ENCODE peak calls at places on chromosomes 7 and 10, in eight cellular contexts. C is GM06990, A is stomach, L is ovary, B is BJ, R is pancreas, U is uterus, K is HepG2. I is an unnamed sample.

GRCh38 chr7:116351966-116352365 is 141.6 kb downstream of the TES start:
- DNase-seq in K (no peak), R (no peak), A (no peak), L (no peak), C (no peak), B (no peak), U (no peak), I (no peak)

GRCh38 chr10:84574101-84574500 is 245.7 kb downstream of the CCSER2 start:
- DNase-seq in U (no peak), L (no peak), C (no peak), K (no peak), A (no peak), B (no peak), R (no peak), I (no peak)

GRCh38 chr10:119335671-119336353 is 128.4 kb downstream of the GRK5 start:
- DNase-seq in K (no peak), B (no peak), R (no peak), U (no peak), L (no peak), C (no peak), A (no peak), I (no peak)

GRCh38 chr7:130673066-130673465 is 4.5 kb upstream of the COPG2 start:
- DNase-seq in R (no peak), K (no peak), B (no peak), L (no peak), A (no peak), C (no peak), U (no peak), I (no peak)

GRCh38 chr7:114653391-114654088 is 238.9 kb downstream of the FOXP2 start:
- DNase-seq in U (no peak), L (no peak), A (no peak), R (no peak), B (no peak), C (no peak), K (no peak), I (no peak)

GRCh38 chr10:25048463-25048862 is 32.1 kb downstream of the THNSL1 start:
- DNase-seq in L (no peak), C (no peak), R (no peak), B (no peak), U (no peak), A (no peak), K (no peak), I (no peak)

GRCh38 chr10:93098816-93099215 is 25.1 kb downstream of the CYP26A1 start:
- DNase-seq in U (no peak), B (no peak), L (no peak), C (no peak), A (no peak), K (no peak), R (no peak), I (no peak)

GRCh38 chr7:116438274-116438673 is 61.3 kb upstream of the CAV2 start:
- DNase-seq in R (no peak), B (no peak), U (no peak), L (no peak), C (no peak), A (peak), K (peak), I (no peak)

GRCh38 chr10:527416-527815 is 162.1 kb downstream of the DIP2C start:
- DNase-seq in L (no peak), C (no peak), A (no peak), B (no peak), K (no peak), R (no peak), U (no peak), I (no peak)

GRCh38 chr10:60206735-60207134 is 182.9 kb downstream of the ANK3 start:
- DNase-seq in B (no peak), C (no peak), U (peak), K (no peak), L (no peak), R (no peak), A (no peak), I (no peak)

GRCh38 chr7:42198296-42198695 is 38.7 kb downstream of the GLI3 start:
- DNase-seq in B (no peak), C (no peak), K (no peak), A (no peak), L (no peak), U (peak), R (no peak), I (no peak)

GRCh38 chr10:24428410-24428782 is 219.5 kb downstream of the KIAA1217 start:
- DNase-seq in R (no peak), K (no peak), L (no peak), C (no peak), B (no peak), A (no peak), U (no peak), I (no peak)

GRCh38 chr7:150665075-150665794 is 20.3 kb upstream of the GIMAP2 start:
- DNase-seq in R (no peak), B (no peak), C (no peak), A (no peak), U (no peak), L (no peak), K (no peak), I (no peak)

GRCh38 chr10:86163522-86164215 is 202.9 kb downstream of the GRID1 start:
- DNase-seq in A (no peak), C (no peak), U (no peak), K (peak), R (no peak), L (peak), B (no peak), I (no peak)

GRCh38 chr7:70512719-70513118 is 619.2 kb upstream of the GALNT17 start:
- DNase-seq in R (no peak), C (no peak), B (no peak), K (no peak), A (no peak), U (no peak), L (no peak), I (no peak)

GRCh38 chr7:34073676-34074075 is 168.3 kb downstream of the BMPER start:
- DNase-seq in R (no peak), U (no peak), K (no peak), A (no peak), L (peak), C (no peak), B (no peak), I (no peak)

GRCh38 chr10:30036341-30036740 is 23.0 kb downstream of the JCAD start:
- DNase-seq in K (no peak), B (no peak), L (no peak), A (no peak), C (no peak), U (no peak), R (no peak), I (no peak)

GRCh38 chr7:45943986-45944385 is 22.9 kb upstream of the IGFBP3 start:
- DNase-seq in A (no peak), B (no peak), R (no peak), U (no peak), K (no peak), C (no peak), L (no peak), I (no peak)

GRCh38 chr10:18738835-18739234 is 79.6 kb downstream of the ARL5B start:
- DNase-seq in K (no peak), C (no peak), L (no peak), A (no peak), B (peak), U (no peak), R (no peak), I (no peak)

GRCh38 chr10:91088300-91089140 is 131.9 kb upstream of the PCGF5 start:
- DNase-seq in A (no peak), U (no peak), L (no peak), C (peak), B (no peak), K (peak), R (no peak), I (peak)

GRCh38 chr7:74483402-74484336 is 30.0 kb downstream of the GTF2IRD1 start:
- DNase-seq in B (peak), A (no peak), L (no peak), U (no peak), R (no peak), K (no peak), C (no peak), I (no peak)

GRCh38 chr10:27998954-27999275 is at the start of gene ODAD2:
- DNase-seq in R (no peak), B (no peak), A (no peak), K (no peak), L (no peak), C (no peak), U (no peak), I (no peak)

DNA sequence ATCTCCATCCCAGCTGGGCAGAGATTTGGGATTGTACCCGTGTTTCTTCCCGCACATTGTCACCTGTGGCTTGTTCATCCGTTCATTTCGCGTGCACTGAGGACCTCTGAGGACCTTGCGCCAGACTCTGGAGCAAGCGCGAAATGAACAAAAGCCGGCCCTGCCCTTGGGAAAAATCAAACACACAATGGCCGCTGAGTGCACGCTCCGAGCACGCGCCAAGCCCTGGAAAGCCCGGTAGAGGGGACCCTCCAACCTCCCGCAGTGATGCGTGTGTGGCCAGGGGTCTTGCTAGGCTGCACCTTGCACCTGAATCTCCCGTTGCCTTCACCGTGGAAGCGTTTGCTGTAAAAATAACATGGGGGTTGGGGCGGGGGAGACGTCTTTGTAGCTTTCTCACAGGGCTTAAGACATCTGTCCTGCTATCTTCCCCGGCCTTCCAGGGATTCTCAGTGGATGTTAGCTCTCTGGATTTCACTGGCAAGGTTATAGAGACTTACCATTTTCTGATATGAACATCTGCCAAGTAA is 37.4 kb downstream of the ZNF777 start:
- DNase-seq in B (no peak), C (no peak), R (no peak), K (no peak), A (no peak), L (no peak), U (no peak), I (no peak)
- TF ChIP-seq CTCF in B (no peak), C (no peak), R (no peak), K (no peak), A (no peak), L (no peak), U (no peak), I (no peak)

GRCh38 chr10:121735248-121735647 is 137.0 kb upstream of the FGFR2 start:
- DNase-seq in A (no peak), L (no peak), K (no peak), C (no peak), U (no peak), R (no peak), B (no peak), I (no peak)
- H3K4me3 ChIP-seq in A (no peak), L (no peak), K (peak), C (no peak), U (no peak), R (no peak), B (no peak), I (no peak)

GRCh38 chr7:1742555-1743303 is 72.7 kb downstream of the ELFN1 start:
- DNase-seq in R (peak), C (no peak), L (peak), U (peak), B (no peak), A (peak), K (no peak), I (no peak)
- TF ChIP-seq CTCF in R (no peak), C (no peak), L (no peak), U (no peak), B (no peak), A (no peak), K (no peak), I (no peak)

GRCh38 chr7:47255007-47255406 is 326.9 kb downstream of the TNS3 start:
- DNase-seq in C (no peak), B (no peak), U (no peak), L (no peak), R (no peak), A (no peak), K (no peak), I (no peak)

GRCh38 chr7:47255441-47255840 is 326.5 kb downstream of the TNS3 start:
- DNase-seq in U (no peak), B (no peak), A (no peak), R (no peak), K (no peak), L (no peak), C (no peak), I (no peak)

GRCh38 chr7:47254081-47255006 is 327.6 kb downstream of the TNS3 start:
- DNase-seq in R (peak), L (peak), C (peak), U (peak), K (peak), A (peak), B (no peak), I (peak)

GRCh38 chr7:47253650-47254080 is 328.2 kb downstream of the TNS3 start:
- DNase-seq in R (peak), A (no peak), B (no peak), L (peak), U (peak), C (peak), K (no peak), I (no peak)

DNA sequence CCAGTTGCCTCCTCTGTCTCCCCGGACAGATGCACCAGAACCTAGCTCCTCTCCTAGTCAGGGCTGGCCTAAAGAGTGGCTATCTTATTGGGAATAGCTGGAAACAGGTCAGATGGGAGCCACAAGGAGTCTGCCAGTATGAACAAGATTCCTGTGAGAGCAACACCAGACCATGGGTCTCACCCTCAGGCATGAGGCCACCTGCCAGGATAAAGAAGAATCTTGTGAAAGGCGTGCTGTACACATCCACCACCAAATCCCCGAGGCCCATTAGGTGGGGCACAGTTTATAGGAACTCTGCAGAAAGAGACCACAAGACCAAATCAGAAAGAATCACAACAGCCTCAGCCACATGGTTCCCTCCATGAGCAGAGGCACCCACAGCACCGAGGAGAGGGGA is 325.9 kb downstream of the TNS3 start:
- DNase-seq in C (no peak), U (no peak), B (peak), L (no peak), R (no peak), K (no peak), A (no peak), I (no peak)
- H3K4me3 ChIP-seq in C (no peak), U (no peak), B (no peak), L (no peak), R (no peak), K (no peak), A (no peak), I (no peak)

GRCh38 chr10:98790817-98791216 is 344.1 kb upstream of the HPS1 start:
- DNase-seq in B (no peak), U (no peak), R (no peak), A (no peak), L (no peak), K (no peak), C (no peak), I (peak)
- TF ChIP-seq CTCF in B (peak), U (no peak), R (no peak), A (no peak), L (no peak), K (peak), C (peak), I (peak)

GRCh38 chr7:94300176-94300835 is 94.4 kb upstream of the COL1A2 start:
- DNase-seq in U (peak), L (no peak), B (no peak), K (no peak), R (no peak), C (no peak), A (no peak), I (no peak)

GRCh38 chr7:94297397-94297838 is 97.3 kb upstream of the COL1A2 start:
- DNase-seq in B (peak), R (no peak), U (peak), A (peak), K (no peak), L (peak), C (no peak), I (no peak)

GRCh38 chr7:94298943-94299342 is 95.8 kb upstream of the COL1A2 start:
- DNase-seq in K (no peak), B (peak), R (no peak), A (no peak), U (no peak), L (no peak), C (no peak), I (no peak)

GRCh38 chr7:94303736-94304135 is 91.0 kb upstream of the COL1A2 start:
- DNase-seq in K (no peak), R (no peak), B (peak), C (no peak), L (no peak), U (peak), A (no peak), I (no peak)

GRCh38 chr7:94301024-94301588 is 93.6 kb upstream of the COL1A2 start:
- DNase-seq in L (peak), U (peak), R (peak), K (peak), A (peak), B (peak), C (no peak), I (no peak)
- H3K4me3 ChIP-seq in L (no peak), U (no peak), R (no peak), K (no peak), A (no peak), B (peak), C (no peak), I (no peak)